ENCODE peak calls at places on chromosomes 13 and 19, in five cellular contexts. I, X, Q, U and N are unnamed samples. For H3K4me1, the result is how much of the 10 kb centered on the place peaks cover.

GRCh38 chr19:18290250-18291018 is 9.0 kb upstream of the JUND start:
- DNase-seq in I (no peak), X (no peak), Q (peak), U (peak), N (peak)

GRCh38 chr13:91714726-91715334 is 316.4 kb downstream of the GPC5 start:
- DNase-seq in I (no peak), X (no peak), Q (no peak), U (no peak), N (no peak)

GRCh38 chr13:93029536-93029935 is 197.1 kb upstream of the GPC6 start:
- DNase-seq in I (no peak), X (no peak), Q (no peak), U (no peak), N (no peak)

GRCh38 chr19:13156968-13157882 is 7.0 kb downstream of the IER2 start:
- DNase-seq in I (no peak), X (peak), Q (no peak), U (no peak), N (no peak)

GRCh38 chr13:59766236-59766635 is 397.5 kb downstream of the DIAPH3 start:
- DNase-seq in I (no peak), X (no peak), Q (no peak), U (no peak), N (no peak)

GRCh38 chr19:28883241-28883693 is 329.7 kb downstream of the UQCRFS1 start:
- DNase-seq in I (peak), X (no peak), Q (no peak), U (peak), N (no peak)

GRCh38 chr13:96020155-96020575 is 33.0 kb downstream of the UGGT2 start:
- DNase-seq in I (peak), X (peak), Q (no peak), U (no peak), N (no peak)

GRCh38 chr13:108558489-108558888 is 70.9 kb upstream of the MYO16 start:
- DNase-seq in I (no peak), X (no peak), Q (no peak), U (no peak), N (no peak)

GRCh38 chr13:26813626-26814348 is 53.2 kb upstream of the GPR12 start:
- DNase-seq in I (no peak), X (no peak), Q (no peak), U (no peak), N (no peak)

GRCh38 chr13:36332986-36333385 is 13.2 kb downstream of the SPART start:
- DNase-seq in I (no peak), X (peak), Q (no peak), U (no peak), N (no peak)

GRCh38 chr13:58018865-58019264 is 387.3 kb downstream of the PCDH17 start:
- DNase-seq in I (no peak), X (no peak), Q (no peak), U (no peak), N (no peak)

GRCh38 chr13:31631071-31631470 is 108.3 kb upstream of the RXFP2 start:
- DNase-seq in I (no peak), X (no peak), Q (no peak), U (no peak), N (no peak)

GRCh38 chr13:46885018-46885417 is 11.8 kb downstream of the HTR2A start:
- DNase-seq in I (no peak), X (peak), Q (no peak), U (no peak), N (no peak)

GRCh38 chr19:56477429-56478338 is 539 bp upstream of the ZNF667 start:
- DNase-seq in I (peak), X (peak), Q (peak), U (peak), N (peak)

GRCh38 chr19:3397266-3398022 is 31.1 kb downstream of the NFIC start:
- DNase-seq in I (no peak), X (no peak), Q (no peak), U (no peak), N (no peak)

GRCh38 chr19:45876161-45876410 is 9.9 kb downstream of the IRF2BP1 start:
- DNase-seq in I (no peak), X (no peak), Q (no peak), U (no peak), N (no peak)

GRCh38 chr19:45103625-45104319 is 10.8 kb downstream of the PPP1R37 start:
- DNase-seq in I (no peak), X (no peak), Q (no peak), U (no peak), N (no peak)

GRCh38 chr13:109625156-109625555 is 161.2 kb downstream of the IRS2 start:
- DNase-seq in I (no peak), X (no peak), Q (no peak), U (no peak), N (no peak)

GRCh38 chr13:95457294-95457693 is 95.2 kb upstream of the CLDN10 start:
- DNase-seq in I (no peak), X (no peak), Q (no peak), U (no peak), N (no peak)

GRCh38 chr19:17968376-17968775 is 1.5 kb downstream of the KCNN1 start:
- DNase-seq in I (no peak), X (no peak), Q (no peak), U (no peak), N (no peak)

GRCh38 chr19:46716013-46716671 is 772 bp downstream of the PRKD2 start:
- DNase-seq in I (no peak), X (no peak), Q (no peak), U (peak), N (peak)

GRCh38 chr13:98890186-98890585 is 87.7 kb downstream of the DOCK9 start:
- DNase-seq in I (peak), X (peak), Q (no peak), U (no peak), N (no peak)

GRCh38 chr13:30045916-30046704 is 195.7 kb upstream of the UBL3 start:
- DNase-seq in I (no peak), X (peak), Q (no peak), U (no peak), N (no peak)

GRCh38 chr19:47124937-47125668 is 5.5 kb upstream of the SAE1 start:
- DNase-seq in I (no peak), X (peak), Q (no peak), U (no peak), N (no peak)

GRCh38 chr19:13864223-13864512 is 12.8 kb upstream of the NANOS3 start:
- DNase-seq in I (no peak), X (no peak), Q (no peak), U (no peak), N (peak)

GRCh38 chr19:42563352-42564210 is 31.1 kb downstream of the CEACAM8 start:
- DNase-seq in I (peak), X (peak), Q (no peak), U (no peak), N (no peak)

GRCh38 chr13:90889906-90890305 is 457.6 kb upstream of the MIR17HG start:
- DNase-seq in I (no peak), X (no peak), Q (no peak), U (no peak), N (no peak)

GRCh38 chr13:104460553-104460952 is 1394.3 kb upstream of the SLC10A2 start:
- DNase-seq in I (no peak), X (peak), Q (no peak), U (no peak), N (no peak)

GRCh38 chr19:7534531-7534980 is 961 bp upstream of the PNPLA6 start:
- DNase-seq in I (peak), X (peak), Q (peak), U (peak), N (peak)

GRCh38 chr13:52812941-52813340 is 35.5 kb downstream of the PCDH8 start:
- DNase-seq in I (no peak), X (no peak), Q (no peak), U (no peak), N (no peak)

GRCh38 chr13:21465710-21466160 is 6.6 kb upstream of the ZDHHC20 start:
- DNase-seq in I (no peak), X (peak), Q (no peak), U (no peak), N (no peak)

GRCh38 chr19:35168261-35168660 is 13.7 kb downstream of the FXYD5 start:
- DNase-seq in I (no peak), X (peak), Q (no peak), U (no peak), N (no peak)

GRCh38 chr19:16066611-16067104 is 9.6 kb upstream of the TPM4 start:
- DNase-seq in I (no peak), X (peak), Q (peak), U (no peak), N (no peak)

GRCh38 chr19:36605101-36605838 is at the start of gene ZNF382:
- DNase-seq in I (peak), X (peak), Q (peak), U (peak), N (peak)

GRCh38 chr13:99280166-99280565 is 22.0 kb upstream of the GPR18 start:
- DNase-seq in I (no peak), X (no peak), Q (no peak), U (no peak), N (no peak)

GRCh38 chr19:48391100-48392005 is at the start of gene KDELR1:
- DNase-seq in I (peak), X (peak), Q (peak), U (peak), N (peak)

GRCh38 chr19:54172413-54172763 is 572 bp downstream of the TMC4 start:
- DNase-seq in I (no peak), X (peak), Q (no peak), U (no peak), N (peak)

GRCh38 chr19:16210168-16210567 is 12.5 kb downstream of the AP1M1 start:
- DNase-seq in I (no peak), X (no peak), Q (no peak), U (no peak), N (no peak)

GRCh38 chr19:21483589-21484170 is 21.7 kb upstream of the ZNF429 start:
- DNase-seq in I (peak), X (no peak), Q (peak), U (peak), N (no peak)

GRCh38 chr13:60448907-60449510 is 52.0 kb downstream of the TDRD3 start:
- DNase-seq in I (peak), X (peak), Q (no peak), U (no peak), N (no peak)

GRCh38 chr13:114062754-114063153 is 69.7 kb downstream of the RASA3 start:
- DNase-seq in I (no peak), X (no peak), Q (no peak), U (no peak), N (peak)
- H3K4me1 ChIP-seq in I (half or more), X (under half), Q (half or more), U (under half), N (under half)

GRCh38 chr19:10565567-10566407 is at the start of gene KRI1:
- DNase-seq in I (peak), X (peak), Q (peak), U (peak), N (peak)
- TF ChIP-seq CTCF in I (peak), X (no peak), Q (peak), U (peak), N (peak)

DNA sequence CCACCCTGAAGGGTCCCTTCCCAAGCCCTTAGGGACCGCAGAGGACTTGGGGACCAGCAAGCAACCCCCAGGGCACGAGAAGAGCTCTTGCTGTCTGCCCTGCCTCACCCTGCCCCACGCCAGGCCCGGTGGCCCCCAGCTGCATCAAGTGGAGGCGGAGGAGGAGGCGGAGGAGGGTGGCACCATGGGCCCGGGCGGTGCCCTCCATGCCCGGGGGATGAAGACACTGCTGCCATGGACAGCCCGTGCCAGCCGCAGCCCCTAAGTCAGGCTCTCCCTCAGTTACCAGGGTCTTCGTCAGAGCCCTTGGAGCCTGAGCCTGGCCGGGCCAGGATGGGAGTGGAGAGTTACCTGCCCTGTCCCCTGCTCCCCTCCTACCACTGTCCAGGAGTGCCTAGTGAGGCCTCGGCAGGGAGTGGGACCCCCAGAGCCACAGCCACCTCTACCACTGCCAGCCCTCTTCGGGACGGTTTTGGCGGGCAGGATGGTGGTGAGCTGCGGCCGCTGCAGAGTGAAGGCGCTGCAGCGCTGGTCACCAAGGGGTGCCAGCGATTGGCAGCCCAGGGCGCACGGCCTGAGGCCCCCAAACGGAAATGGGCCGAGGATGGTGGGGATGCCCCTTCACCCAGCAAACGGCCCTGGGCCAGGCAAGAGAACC is 1.5 kb downstream of the EGLN2 start:
- DNase-seq in I (no peak), X (no peak), Q (no peak), U (no peak), N (no peak)
- H3K4me1 ChIP-seq in I (half or more), X (under half), Q (half or more), U (under half), N (half or more)

DNA sequence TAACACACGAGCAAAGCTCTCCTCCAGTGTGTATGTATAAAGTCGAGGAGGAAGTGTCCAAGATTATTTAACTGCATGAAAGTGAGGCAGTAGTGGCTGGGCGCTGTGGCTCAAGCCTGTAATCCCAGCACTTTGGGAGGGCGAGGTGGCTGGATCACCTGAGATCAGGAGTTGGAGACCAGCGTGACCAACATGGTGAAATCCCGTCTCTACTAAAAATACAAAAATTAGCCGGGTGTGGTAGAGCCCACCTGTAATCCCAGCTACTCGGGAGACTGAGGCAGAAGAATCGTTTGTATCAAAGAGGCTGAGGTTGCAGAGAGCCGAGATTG is 1.2 kb upstream of the ZNF20 start:
- DNase-seq in I (no peak), X (no peak), Q (no peak), U (no peak), N (no peak)
- TF ChIP-seq CTCF in I (peak), X (no peak), Q (no peak), U (no peak), N (no peak)

DNA sequence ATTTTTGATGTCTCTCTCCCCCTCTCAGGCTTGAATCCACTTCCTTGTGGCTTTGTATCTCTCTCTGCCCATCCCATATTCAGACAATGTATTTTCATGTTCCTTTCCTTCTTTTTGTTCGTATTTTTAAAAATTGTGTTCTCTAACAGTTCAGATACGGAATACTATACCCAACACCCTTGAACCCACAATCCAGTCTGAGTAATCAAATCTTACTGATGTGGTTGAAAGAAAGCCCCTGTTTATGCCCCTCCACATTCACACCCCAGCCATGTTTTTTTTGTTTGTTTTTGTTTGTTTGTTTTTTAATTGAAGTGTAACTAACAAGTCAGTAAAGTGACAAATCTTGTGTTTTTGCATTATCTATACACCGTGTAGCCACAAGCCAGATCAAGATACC is 1.4 kb downstream of the SPIB start:
- DNase-seq in I (no peak), X (no peak), Q (no peak), U (no peak), N (no peak)
- H3K4me1 ChIP-seq in I (under half), X (under half), Q (under half), U (under half), N (under half)

DNA sequence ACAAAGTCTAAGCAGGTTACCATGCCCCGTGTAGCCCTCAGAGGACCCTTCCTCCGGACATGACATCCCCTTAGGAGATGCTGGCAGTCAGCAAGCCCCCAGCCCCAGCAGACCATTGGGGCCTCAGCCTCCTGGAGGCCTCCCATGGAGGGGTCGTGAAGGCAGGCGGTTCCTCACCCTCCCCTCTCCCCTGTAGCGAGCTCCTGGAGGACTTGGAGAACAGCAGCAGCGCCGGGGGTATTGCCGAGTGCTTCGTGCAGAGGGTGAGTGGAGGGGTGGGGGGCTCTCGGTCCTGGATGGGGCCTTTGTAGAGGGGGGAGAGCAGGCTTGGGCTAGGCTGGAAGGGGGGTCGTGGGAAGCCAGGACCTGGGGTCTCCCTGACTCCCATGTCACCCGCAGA is 3.7 kb downstream of the PLEKHG2 start:
- DNase-seq in I (no peak), X (no peak), Q (peak), U (peak), N (no peak)
- TF ChIP-seq CTCF in I (no peak), X (no peak), Q (no peak), U (no peak), N (no peak)